ENCODE peak calls at places on chromosomes 16 and 17, in four cellular contexts. T is K562, R is H1, B is GM12878. Q is an unnamed sample.

GRCh38 chr17:37050905-37051304 is 102.2 kb downstream of the AATF start:
- DNase-seq in T (no peak), B (no peak), R (no peak), Q (no peak)

GRCh38 chr17:32546031-32546444 is 59.2 kb downstream of the CDK5R1 start:
- DNase-seq in T (no peak), R (peak; percentile 58), B (no peak), Q (no peak)

GRCh38 chr16:65118866-65119265 is 3.0 kb downstream of the CDH11 start:
- DNase-seq in T (no peak), B (no peak), R (no peak), Q (no peak)

GRCh38 chr17:395179-395578 is 42.6 kb upstream of the RPH3AL start:
- DNase-seq in T (no peak), R (no peak), B (no peak), Q (no peak)

GRCh38 chr16:4966736-4967453 is 8.8 kb downstream of the SEC14L5 start:
- DNase-seq in R (no peak), B (no peak), T (no peak), Q (no peak)

GRCh38 chr16:51392651-51393187 is 241.6 kb upstream of the SALL1 start:
- DNase-seq in T (no peak), R (peak; percentile 54), B (no peak), Q (no peak)

GRCh38 chr17:37191219-37191618 is 184.6 kb upstream of the C17orf78 start:
- DNase-seq in B (no peak), T (no peak), R (no peak), Q (no peak)

GRCh38 chr16:79042886-79043285 is 557.7 kb downstream of the MAF start:
- DNase-seq in B (no peak), T (no peak), R (no peak), Q (no peak)

GRCh38 chr17:1050996-1051925 is 54.3 kb downstream of the TIMM22 start:
- DNase-seq in R (no peak), T (no peak), B (no peak), Q (no peak)

GRCh38 chr16:27677300-27677699 is 127.4 kb downstream of the KATNIP start:
- DNase-seq in R (no peak), B (no peak), T (no peak), Q (no peak)

GRCh38 chr17:48153711-48154642 is 46.4 kb downstream of the SNX11 start:
- DNase-seq in B (no peak), T (peak; percentile 65), R (no peak), Q (peak; percentile 45)

GRCh38 chr16:75262104-75262799 is 10.8 kb upstream of the BCAR1 start:
- DNase-seq in T (no peak), R (no peak), B (no peak), Q (no peak)

GRCh38 chr16:80924372-80924978 is 82.2 kb downstream of the CMC2 start:
- DNase-seq in R (peak; percentile 88), B (no peak), T (peak; percentile 60), Q (peak; percentile 58)

GRCh38 chr17:72465191-72466024 is 344.6 kb downstream of the SOX9 start:
- DNase-seq in R (no peak), T (no peak), B (peak; percentile 93), Q (peak; percentile 92)

GRCh38 chr16:19068237-19068815 is 912 bp downstream of the COQ7 start:
- DNase-seq in B (no peak), R (no peak), T (no peak), Q (no peak)

GRCh38 chr16:9817586-9817985 is 364.6 kb downstream of the GRIN2A start:
- DNase-seq in R (no peak), T (no peak), B (no peak), Q (no peak)

GRCh38 chr16:86540894-86541293 is 14.1 kb downstream of the MTHFSD start:
- DNase-seq in R (no peak), T (no peak), B (no peak), Q (no peak)

GRCh38 chr17:45409659-45410076 is 23.0 kb downstream of the ARHGAP27 start:
- DNase-seq in T (no peak), R (no peak), B (no peak), Q (no peak)

GRCh38 chr17:622356-622755 is 92.3 kb downstream of the VPS53 start:
- DNase-seq in T (no peak), R (no peak), B (no peak), Q (no peak)

GRCh38 chr16:57802635-57803412 is 533 bp upstream of the KIFC3 start:
- DNase-seq in T (no peak), R (peak; percentile 62), B (no peak), Q (no peak)

GRCh38 chr16:30490210-30490609 is 17.7 kb downstream of the ITGAL start:
- DNase-seq in B (no peak), T (no peak), R (no peak), Q (no peak)

GRCh38 chr17:75695830-75696271 is 25.4 kb upstream of the ITGB4 start:
- DNase-seq in R (no peak), B (no peak), T (no peak), Q (no peak)

GRCh38 chr16:17470002-17470870 is 524 bp downstream of the XYLT1 start:
- DNase-seq in R (peak; percentile 65), T (peak; percentile 50), B (no peak), Q (no peak)

GRCh38 chr17:38585056-38585804 is 20.5 kb downstream of the SRCIN1 start:
- DNase-seq in T (peak; percentile 46), B (no peak), R (peak; percentile 61), Q (no peak)

GRCh38 chr17:79624658-79625478 is 14.0 kb upstream of the RBFOX3 start:
- DNase-seq in B (no peak), T (no peak), R (peak; percentile 28), Q (no peak)

GRCh38 chr17:41455236-41455635 is 11.9 kb downstream of the KRT32 start:
- DNase-seq in T (no peak), B (no peak), R (no peak), Q (no peak)

GRCh38 chr16:29860218-29860617 is 2.8 kb downstream of the CDIPT start:
- DNase-seq in R (no peak), B (no peak), T (no peak), Q (no peak)

GRCh38 chr17:58324409-58325288 is 3.9 kb downstream of the TSPOAP1 start:
- DNase-seq in T (no peak), R (peak; percentile 78), B (no peak), Q (no peak)

GRCh38 chr16:12187939-12188673 is 211.6 kb downstream of the SNX29 start:
- DNase-seq in R (no peak), B (no peak), T (no peak), Q (no peak)

GRCh38 chr17:63314766-63315165 is 131.3 kb downstream of the CYB561 start:
- DNase-seq in T (no peak), B (no peak), R (no peak), Q (no peak)

GRCh38 chr17:81002409-81003361 is 11.0 kb downstream of the CHMP6 start:
- DNase-seq in B (no peak), T (peak; percentile 81), R (no peak), Q (no peak)
- TF ChIP-seq EGR1 in B (no peak), T (no peak), R (no peak), Q (no peak)

GRCh38 chr17:8120520-8121443 is 2.5 kb upstream of the ALOXE3 start:
- DNase-seq in B (peak; percentile 63), T (peak; percentile 56), R (peak; percentile 98), Q (peak; percentile 88)
- TF ChIP-seq EGR1 in B (no peak), T (no peak), R (no peak), Q (no peak)

GRCh38 chr17:78357687-78358537 is 2.0 kb downstream of the SOCS3 start:
- DNase-seq in R (no peak), T (no peak), B (no peak), Q (no peak)
- TF ChIP-seq EGR1 in R (no peak), T (no peak), B (no peak), Q (no peak)

GRCh38 chr17:50783905-50784304 is 16.6 kb upstream of the ANKRD40CL start:
- DNase-seq in T (no peak), B (no peak), R (no peak), Q (no peak)

GRCh38 chr17:50783193-50783660 is 15.9 kb upstream of the ANKRD40CL start:
- DNase-seq in B (peak; percentile 31), R (peak; percentile 98), T (peak; percentile 93), Q (peak; percentile 92)

GRCh38 chr17:50787106-50787505 is 19.8 kb upstream of the ANKRD40CL start:
- DNase-seq in T (no peak), R (no peak), B (no peak), Q (no peak)

GRCh38 chr17:50785126-50785525 is 17.8 kb upstream of the ANKRD40CL start:
- DNase-seq in T (no peak), R (no peak), B (no peak), Q (no peak)

GRCh38 chr17:50785942-50786570 is 18.7 kb upstream of the ANKRD40CL start:
- DNase-seq in B (no peak), T (no peak), R (no peak), Q (no peak)
- TF ChIP-seq EGR1 in B (no peak), T (no peak), R (no peak), Q (no peak)

DNA sequence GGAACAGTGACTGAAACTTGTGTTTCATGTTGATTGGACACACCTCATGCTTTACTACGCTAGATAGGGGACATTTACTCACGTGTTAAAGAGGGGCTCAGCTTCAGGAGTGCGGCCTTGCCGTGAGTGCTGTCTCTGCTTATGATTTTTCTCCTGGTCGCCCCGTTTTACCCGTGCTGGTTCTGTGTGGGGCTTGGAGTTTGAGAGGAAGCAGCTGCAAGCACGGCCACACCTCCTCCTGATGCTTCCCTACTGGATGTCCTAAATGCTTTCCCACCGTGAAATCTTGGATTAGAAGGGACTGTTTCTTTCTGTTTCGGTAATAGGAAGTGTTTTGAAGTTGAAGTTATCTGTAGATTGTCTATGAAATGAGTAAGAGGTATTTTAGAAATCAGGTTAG is 54.0 kb upstream of the ZNF750 start:
- DNase-seq in R (no peak), T (no peak), B (no peak), Q (no peak)
- TF ChIP-seq EGR1 in R (no peak), T (no peak), B (no peak), Q (no peak)

GRCh38 chr16:84807776-84808175 is 12.0 kb upstream of the CRISPLD2 start:
- DNase-seq in R (no peak), T (no peak), B (no peak), Q (no peak)

GRCh38 chr16:84808812-84809211 is 11.0 kb upstream of the CRISPLD2 start:
- DNase-seq in T (peak; percentile 52), R (no peak), B (no peak), Q (no peak)

GRCh38 chr16:84806890-84807258 is 12.9 kb upstream of the CRISPLD2 start:
- DNase-seq in B (no peak), R (no peak), T (no peak), Q (no peak)

GRCh38 chr16:84804326-84804725 is 15.5 kb upstream of the CRISPLD2 start:
- DNase-seq in T (no peak), B (no peak), R (no peak), Q (no peak)

GRCh38 chr16:84806256-84806889 is 13.4 kb upstream of the CRISPLD2 start:
- DNase-seq in B (peak; percentile 13), R (no peak), T (peak; percentile 70), Q (no peak)
- TF ChIP-seq EGR1 in B (no peak), R (no peak), T (no peak), Q (no peak)

GRCh38 chr16:3027983-3028715 is 4.3 kb downstream of the THOC6 start:
- DNase-seq in R (peak; percentile 98), B (peak; percentile 23), T (peak; percentile 92), Q (peak; percentile 62)

GRCh38 chr16:3028716-3029319 is 5.0 kb downstream of the THOC6 start:
- DNase-seq in T (no peak), B (no peak), R (no peak), Q (no peak)

GRCh38 chr16:3030872-3031212 is 5.9 kb downstream of the BICDL2 start:
- DNase-seq in T (no peak), B (no peak), R (no peak), Q (no peak)

GRCh38 chr16:3030128-3030871 is 6.4 kb downstream of the BICDL2 start:
- DNase-seq in B (no peak), T (no peak), R (peak; percentile 40), Q (no peak)

GRCh38 chr16:3029499-3030127 is 5.8 kb downstream of the THOC6 start:
- DNase-seq in R (peak; percentile 41), T (peak; percentile 59), B (no peak), Q (no peak)
- TF ChIP-seq EGR1 in R (no peak), T (peak; percentile 61), B (no peak), Q (no peak)

Q was measured in HCT116.